ENCODE peak calls at places on chromosome 18, in eight cellular contexts. I is H1, Q is caudate nucleus, T is stomach, D is IMR-90, B is cardiac muscle cell, J is heart left ventricle, V is aorta. G is an unnamed sample.

GRCh38 chr18:22667616-22668422 is 250.1 kb upstream of the CTAGE1 start:
- DNase-seq in I (no peak), Q (no peak), T (no peak), D (peak), B (no peak), J (no peak), V (no peak), G (peak)

GRCh38 chr18:31185551-31185950 is 22.9 kb upstream of the DSC1 start:
- DNase-seq in I (no peak), Q (no peak), T (no peak), D (no peak), B (no peak), J (no peak), V (no peak), G (no peak)

GRCh38 chr18:6058941-6059340 is 163.6 kb upstream of the TMEM200C start:
- DNase-seq in I (no peak), Q (no peak), T (no peak), D (peak), B (peak), J (peak), V (no peak), G (no peak)

GRCh38 chr18:9734189-9734588 is 26.1 kb downstream of the RAB31 start:
- DNase-seq in I (no peak), Q (no peak), T (no peak), D (no peak), B (no peak), J (no peak), V (no peak), G (peak)

GRCh38 chr18:69064063-69064462 is 266.2 kb downstream of the CCDC102B start:
- DNase-seq in I (no peak), Q (no peak), T (no peak), D (no peak), B (no peak), J (no peak), V (no peak), G (no peak)

GRCh38 chr18:36934884-36935283 is 106.0 kb downstream of the KIAA1328 start:
- DNase-seq in I (no peak), Q (no peak), T (no peak), D (peak), B (no peak), J (no peak), V (no peak), G (no peak)

GRCh38 chr18:57149031-57149430 is 2.1 kb downstream of the BOD1L2 start:
- DNase-seq in I (no peak), Q (no peak), T (no peak), D (no peak), B (no peak), J (no peak), V (no peak), G (no peak)

GRCh38 chr18:8706545-8706980 is 1.2 kb downstream of the MTCL1 start:
- DNase-seq in I (no peak), Q (no peak), T (no peak), D (peak), B (peak), J (no peak), V (no peak), G (peak)

GRCh38 chr18:27449104-27449503 is 264.0 kb upstream of the CHST9 start:
- DNase-seq in I (no peak), Q (no peak), T (no peak), D (no peak), B (no peak), J (no peak), V (no peak), G (no peak)

GRCh38 chr18:36410346-36410745 is 112.8 kb downstream of the FHOD3 start:
- DNase-seq in I (no peak), Q (no peak), T (no peak), D (no peak), B (no peak), J (no peak), V (no peak), G (no peak)

GRCh38 chr18:7459851-7460774 is 107.0 kb upstream of the PTPRM start:
- DNase-seq in I (no peak), Q (peak), T (no peak), D (no peak), B (peak), J (peak), V (no peak), G (no peak)

GRCh38 chr18:59916746-59917145 is 16.9 kb downstream of the PMAIP1 start:
- DNase-seq in I (peak), Q (no peak), T (no peak), D (no peak), B (no peak), J (no peak), V (no peak), G (no peak)

GRCh38 chr18:78638889-78639596 is 340.6 kb upstream of the SALL3 start:
- DNase-seq in I (no peak), Q (no peak), T (peak), D (no peak), B (no peak), J (no peak), V (no peak), G (peak)

GRCh38 chr18:54223568-54224241 is 764 bp downstream of the MBD2 start:
- DNase-seq in I (peak), Q (peak), T (peak), D (peak), B (peak), J (peak), V (peak), G (peak)

GRCh38 chr18:60383865-60384264 is 11.3 kb upstream of the MC4R start:
- DNase-seq in I (no peak), Q (no peak), T (no peak), D (no peak), B (no peak), J (no peak), V (no peak), G (no peak)

GRCh38 chr18:13375302-13376255 is 157.0 kb downstream of the LDLRAD4 start:
- DNase-seq in I (no peak), Q (no peak), T (no peak), D (peak), B (no peak), J (peak), V (peak), G (peak)

GRCh38 chr18:23872701-23873550 is 141.6 kb upstream of the TTC39C start:
- DNase-seq in I (no peak), Q (no peak), T (peak), D (no peak), B (no peak), J (no peak), V (no peak), G (peak)

GRCh38 chr18:58860747-58861224 is 3.9 kb upstream of the ZNF532 start:
- DNase-seq in I (no peak), Q (no peak), T (no peak), D (no peak), B (no peak), J (no peak), V (no peak), G (no peak)
- H3K27ac ChIP-seq in I (peak), Q (peak), T (peak), D (peak), B (peak), J (no peak), V (peak), G (no peak)

DNA sequence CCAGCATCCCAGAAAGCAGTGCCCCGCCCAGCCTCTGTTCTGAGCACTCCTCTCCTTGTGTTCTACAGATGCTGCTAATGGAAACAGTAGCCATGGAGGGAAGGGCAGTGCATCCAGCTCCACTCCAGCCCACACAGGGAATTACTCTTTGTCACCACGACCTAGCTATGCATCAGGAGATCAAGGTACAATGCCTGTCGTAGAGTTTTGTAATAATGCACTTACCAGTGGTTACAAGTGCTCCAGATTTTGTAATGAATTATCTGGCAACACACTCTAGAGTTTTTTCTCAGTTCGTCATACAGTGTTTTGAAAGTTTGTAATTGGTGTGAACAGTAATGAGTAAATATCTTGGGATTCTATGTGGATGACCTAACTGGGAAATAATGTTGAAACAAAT is 161.1 kb downstream of the ESCO1 start:
- DNase-seq in I (no peak), Q (no peak), T (no peak), D (peak), B (no peak), J (no peak), V (no peak), G (peak)
- H3K27ac ChIP-seq in I (no peak), Q (no peak), T (no peak), D (no peak), B (no peak), J (no peak), V (no peak), G (no peak)

DNA sequence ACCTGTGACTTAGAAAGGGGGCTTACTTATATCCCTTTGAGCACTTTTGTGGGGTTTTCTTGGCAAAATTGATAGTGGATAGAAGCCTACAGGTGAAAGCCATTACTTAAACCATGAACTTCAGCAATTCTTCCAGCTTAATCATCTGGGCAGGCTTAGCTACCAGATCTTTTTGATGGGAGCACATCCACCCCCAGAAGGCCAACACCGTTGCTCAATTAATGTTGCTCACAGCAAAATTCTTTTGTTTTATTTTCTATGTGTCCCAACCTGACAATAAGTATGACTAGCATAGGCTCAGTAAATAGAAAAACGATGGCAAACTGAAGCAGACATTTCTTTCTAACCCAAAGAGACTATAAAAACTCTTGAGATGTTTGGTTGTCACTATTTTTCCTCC is 269.4 kb upstream of the TCF4 start:
- DNase-seq in I (no peak), Q (no peak), T (no peak), D (no peak), B (no peak), J (no peak), V (no peak), G (peak)
- H3K27ac ChIP-seq in I (no peak), Q (no peak), T (no peak), D (no peak), B (no peak), J (no peak), V (no peak), G (no peak)

GRCh38 chr18:29060349-29060748 is 883.4 kb upstream of the CDH2 start:
- DNase-seq in I (no peak), Q (no peak), T (no peak), D (no peak), B (no peak), J (no peak), V (no peak), G (no peak)
- H3K27ac ChIP-seq in I (no peak), Q (no peak), T (no peak), D (no peak), B (no peak), J (no peak), V (no peak), G (no peak)

DNA sequence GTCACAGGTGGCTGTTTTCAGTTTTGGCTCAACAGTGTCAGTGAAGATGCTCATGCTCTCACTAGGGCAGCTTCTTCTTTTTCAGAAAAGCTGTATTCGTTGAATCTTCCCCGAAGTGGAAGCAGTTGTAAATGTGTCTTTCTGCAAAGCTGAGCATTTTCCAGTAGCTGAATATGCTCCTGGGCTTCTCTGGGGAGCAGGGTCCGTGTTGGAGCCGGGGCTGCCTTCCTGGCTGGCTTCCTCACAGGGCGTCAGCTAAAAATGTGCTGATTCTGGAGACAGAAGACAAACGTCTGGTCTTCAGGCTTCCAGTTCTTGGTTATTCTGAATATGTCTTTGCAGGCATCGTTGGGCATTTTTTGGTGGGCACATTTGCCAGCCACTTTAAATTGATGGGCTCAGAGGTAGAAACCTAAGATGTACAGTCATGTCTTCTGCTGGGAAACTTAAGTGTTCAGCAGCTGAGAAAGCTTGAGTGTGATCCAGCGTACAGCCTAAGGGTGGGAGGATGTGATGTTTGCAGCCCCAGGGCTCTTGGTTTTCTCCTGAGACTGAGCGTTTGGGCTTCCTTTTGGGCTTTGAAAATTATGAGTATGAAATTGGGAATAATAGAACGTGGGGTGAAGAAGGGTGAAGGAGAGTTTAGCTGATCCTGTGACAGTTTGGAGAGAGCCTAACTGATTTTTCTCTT is 19.0 kb downstream of the SETBP1 start:
- DNase-seq in I (no peak), Q (no peak), T (no peak), D (no peak), B (no peak), J (no peak), V (no peak), G (no peak)
- H3K27ac ChIP-seq in I (no peak), Q (no peak), T (peak), D (no peak), B (peak), J (peak), V (peak), G (no peak)

GRCh38 chr18:48934400-48934707 is 16.4 kb downstream of the SMAD7 start:
- DNase-seq in I (no peak), Q (no peak), T (no peak), D (no peak), B (no peak), J (no peak), V (no peak), G (no peak)

GRCh38 chr18:48932822-48933510 is 17.8 kb downstream of the SMAD7 start:
- DNase-seq in I (no peak), Q (no peak), T (no peak), D (no peak), B (no peak), J (no peak), V (no peak), G (no peak)

GRCh38 chr18:48934708-48935432 is 15.9 kb downstream of the SMAD7 start:
- DNase-seq in I (no peak), Q (no peak), T (peak), D (no peak), B (peak), J (peak), V (peak), G (no peak)

GRCh38 chr18:48933578-48934399 is 17.0 kb downstream of the SMAD7 start:
- DNase-seq in I (no peak), Q (peak), T (peak), D (no peak), B (no peak), J (no peak), V (no peak), G (no peak)

DNA sequence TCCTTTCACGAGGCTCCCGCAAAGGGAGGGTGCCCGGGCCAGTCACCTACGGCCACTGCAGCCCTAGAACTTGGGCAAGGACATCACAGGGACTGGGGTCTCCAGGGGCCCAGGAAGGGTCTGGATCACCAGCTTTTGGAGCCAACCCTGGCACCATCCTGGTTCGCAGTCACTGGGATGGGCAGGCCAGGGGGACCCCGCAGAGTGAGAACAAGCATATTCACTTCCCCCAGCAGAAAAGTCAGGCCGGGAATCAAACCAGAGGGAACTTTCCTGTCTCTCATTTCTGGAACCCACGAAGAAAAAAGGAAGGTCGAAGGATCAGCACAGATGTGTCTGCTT is 15.4 kb downstream of the SMAD7 start:
- DNase-seq in I (no peak), Q (no peak), T (no peak), D (no peak), B (no peak), J (no peak), V (no peak), G (no peak)
- H3K27ac ChIP-seq in I (no peak), Q (peak), T (peak), D (peak), B (peak), J (peak), V (peak), G (peak)

GRCh38 chr18:29660777-29661176 is 1381.8 kb downstream of the DSC3 start:
- DNase-seq in I (no peak), Q (no peak), T (no peak), D (no peak), B (no peak), J (no peak), V (no peak), G (no peak)

GRCh38 chr18:29661924-29662323 is 1380.6 kb downstream of the DSC3 start:
- DNase-seq in I (no peak), Q (no peak), T (no peak), D (no peak), B (peak), J (no peak), V (no peak), G (no peak)

GRCh38 chr18:29664278-29665021 is 1378.1 kb downstream of the DSC3 start:
- DNase-seq in I (no peak), Q (no peak), T (no peak), D (no peak), B (no peak), J (no peak), V (no peak), G (no peak)
- H3K27ac ChIP-seq in I (no peak), Q (no peak), T (no peak), D (no peak), B (no peak), J (no peak), V (no peak), G (no peak)

GRCh38 chr18:51083398-51083797 is 53.4 kb downstream of the SMAD4 start:
- DNase-seq in I (no peak), Q (no peak), T (no peak), D (no peak), B (no peak), J (no peak), V (no peak), G (no peak)
- H3K27ac ChIP-seq in I (no peak), Q (no peak), T (no peak), D (no peak), B (no peak), J (no peak), V (no peak), G (no peak)

G was measured in RWPE1.